ENCODE peak calls at places on chromosomes 5 and 9, in eight cellular contexts. One of them, this sample, is unnamed. For H3K4me1, the result is how much of the 10 kb centered on the place peaks cover.

GRCh38 chr5:159552751-159553150 is 222.5 kb upstream of the IL12B start:
- DNase-seq in IMR-90: peak
- DNase-seq in uterus: no peak
- DNase-seq in spleen: no peak
- DNase-seq in transverse colon: no peak
- DNase-seq in adrenal gland: no peak
- DNase-seq in CD4-positive, CD25-positive, alpha-beta regulatory T cell: no peak
- DNase-seq in lower lobe of right lung: no peak
- DNase-seq in this sample: no peak

GRCh38 chr9:77909306-77909705 is 122.3 kb downstream of the GNAQ start:
- DNase-seq in spleen: no peak
- DNase-seq in uterus: no peak
- DNase-seq in IMR-90: no peak
- DNase-seq in lower lobe of right lung: no peak
- DNase-seq in adrenal gland: no peak
- DNase-seq in transverse colon: no peak
- DNase-seq in CD4-positive, CD25-positive, alpha-beta regulatory T cell: no peak
- DNase-seq in this sample: no peak

GRCh38 chr9:108525214-108525613 is 330.6 kb downstream of the ACTL7B start:
- DNase-seq in adrenal gland: no peak
- DNase-seq in lower lobe of right lung: no peak
- DNase-seq in CD4-positive, CD25-positive, alpha-beta regulatory T cell: no peak
- DNase-seq in spleen: no peak
- DNase-seq in transverse colon: no peak
- DNase-seq in IMR-90: no peak
- DNase-seq in uterus: no peak
- DNase-seq in this sample: no peak

GRCh38 chr5:33944543-33945132 is 8.5 kb downstream of the RXFP3 start:
- DNase-seq in uterus: no peak
- DNase-seq in spleen: no peak
- DNase-seq in CD4-positive, CD25-positive, alpha-beta regulatory T cell: no peak
- DNase-seq in transverse colon: no peak
- DNase-seq in IMR-90: no peak
- DNase-seq in lower lobe of right lung: no peak
- DNase-seq in adrenal gland: no peak
- DNase-seq in this sample: no peak

GRCh38 chr5:150734579-150735384 is 24.0 kb downstream of the DCTN4 start:
- DNase-seq in transverse colon: peak
- DNase-seq in spleen: peak
- DNase-seq in CD4-positive, CD25-positive, alpha-beta regulatory T cell: no peak
- DNase-seq in IMR-90: no peak
- DNase-seq in lower lobe of right lung: peak
- DNase-seq in adrenal gland: peak
- DNase-seq in uterus: no peak
- DNase-seq in this sample: no peak

GRCh38 chr5:148864113-148864841 is 37.9 kb downstream of the ADRB2 start:
- DNase-seq in transverse colon: no peak
- DNase-seq in adrenal gland: no peak
- DNase-seq in spleen: no peak
- DNase-seq in CD4-positive, CD25-positive, alpha-beta regulatory T cell: no peak
- DNase-seq in lower lobe of right lung: peak
- DNase-seq in uterus: no peak
- DNase-seq in IMR-90: peak
- DNase-seq in this sample: no peak

GRCh38 chr5:15446552-15446951 is 53.4 kb upstream of the FBXL7 start:
- DNase-seq in transverse colon: no peak
- DNase-seq in adrenal gland: no peak
- DNase-seq in CD4-positive, CD25-positive, alpha-beta regulatory T cell: no peak
- DNase-seq in spleen: no peak
- DNase-seq in uterus: no peak
- DNase-seq in lower lobe of right lung: no peak
- DNase-seq in IMR-90: peak
- DNase-seq in this sample: no peak

GRCh38 chr5:34736445-34737119 is 80.5 kb downstream of the RAI14 start:
- DNase-seq in IMR-90: peak
- DNase-seq in lower lobe of right lung: no peak
- DNase-seq in adrenal gland: no peak
- DNase-seq in transverse colon: no peak
- DNase-seq in CD4-positive, CD25-positive, alpha-beta regulatory T cell: no peak
- DNase-seq in uterus: no peak
- DNase-seq in spleen: no peak
- DNase-seq in this sample: no peak

GRCh38 chr5:14267166-14267838 is 124.2 kb downstream of the TRIO start:
- DNase-seq in uterus: no peak
- DNase-seq in lower lobe of right lung: no peak
- DNase-seq in adrenal gland: no peak
- DNase-seq in IMR-90: no peak
- DNase-seq in CD4-positive, CD25-positive, alpha-beta regulatory T cell: no peak
- DNase-seq in spleen: no peak
- DNase-seq in transverse colon: no peak
- DNase-seq in this sample: no peak
- H3K4me1 ChIP-seq in uterus: under half
- H3K4me1 ChIP-seq in lower lobe of right lung: half or more
- H3K4me1 ChIP-seq in adrenal gland: under half
- H3K4me1 ChIP-seq in IMR-90: under half
- H3K4me1 ChIP-seq in CD4-positive, CD25-positive, alpha-beta regulatory T cell: under half
- H3K4me1 ChIP-seq in spleen: half or more
- H3K4me1 ChIP-seq in transverse colon: under half
- H3K4me1 ChIP-seq in this sample: half or more

DNA sequence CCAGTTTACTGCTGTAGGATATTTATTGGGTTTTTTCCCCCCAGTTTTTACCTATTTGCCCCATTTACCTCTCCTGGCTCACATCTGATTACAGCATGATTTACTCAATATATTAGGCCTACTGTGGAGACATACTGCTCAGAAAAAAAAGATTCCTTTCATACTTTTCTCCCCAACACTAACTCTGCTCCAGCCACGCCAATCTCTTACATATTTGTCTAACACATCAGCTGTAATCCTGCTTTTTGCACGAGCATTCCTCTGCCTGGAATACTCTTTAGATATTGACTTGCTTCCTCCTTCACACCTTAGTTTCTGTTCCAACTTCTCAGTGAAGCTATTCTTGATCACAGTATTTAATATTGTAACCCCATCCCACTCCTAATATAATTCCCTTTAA is 158.1 kb upstream of the VCAN start:
- DNase-seq in IMR-90: peak
- DNase-seq in uterus: no peak
- DNase-seq in transverse colon: no peak
- DNase-seq in adrenal gland: no peak
- DNase-seq in lower lobe of right lung: no peak
- DNase-seq in spleen: no peak
- DNase-seq in CD4-positive, CD25-positive, alpha-beta regulatory T cell: no peak
- DNase-seq in this sample: no peak
- H3K27ac ChIP-seq in IMR-90: no peak
- H3K27ac ChIP-seq in uterus: no peak
- H3K27ac ChIP-seq in transverse colon: no peak
- H3K27ac ChIP-seq in adrenal gland: no peak
- H3K27ac ChIP-seq in lower lobe of right lung: peak
- H3K27ac ChIP-seq in spleen: peak
- H3K27ac ChIP-seq in CD4-positive, CD25-positive, alpha-beta regulatory T cell: no peak
- H3K27ac ChIP-seq in this sample: no peak

GRCh38 chr5:54620583-54620933 is 103.0 kb downstream of the SNX18 start:
- DNase-seq in CD4-positive, CD25-positive, alpha-beta regulatory T cell: no peak
- DNase-seq in IMR-90: no peak
- DNase-seq in spleen: no peak
- DNase-seq in transverse colon: no peak
- DNase-seq in lower lobe of right lung: no peak
- DNase-seq in adrenal gland: no peak
- DNase-seq in uterus: no peak
- DNase-seq in this sample: no peak

GRCh38 chr5:54621742-54622141 is 104.2 kb downstream of the SNX18 start:
- DNase-seq in CD4-positive, CD25-positive, alpha-beta regulatory T cell: no peak
- DNase-seq in adrenal gland: no peak
- DNase-seq in IMR-90: no peak
- DNase-seq in lower lobe of right lung: no peak
- DNase-seq in spleen: no peak
- DNase-seq in transverse colon: no peak
- DNase-seq in uterus: no peak
- DNase-seq in this sample: no peak

GRCh38 chr5:54624671-54625583 is 107.4 kb downstream of the SNX18 start:
- DNase-seq in lower lobe of right lung: no peak
- DNase-seq in adrenal gland: no peak
- DNase-seq in uterus: no peak
- DNase-seq in IMR-90: peak
- DNase-seq in CD4-positive, CD25-positive, alpha-beta regulatory T cell: no peak
- DNase-seq in transverse colon: no peak
- DNase-seq in spleen: no peak
- DNase-seq in this sample: no peak

GRCh38 chr5:54619732-54620582 is 102.4 kb downstream of the SNX18 start:
- DNase-seq in adrenal gland: no peak
- DNase-seq in IMR-90: peak
- DNase-seq in uterus: no peak
- DNase-seq in spleen: no peak
- DNase-seq in CD4-positive, CD25-positive, alpha-beta regulatory T cell: no peak
- DNase-seq in transverse colon: no peak
- DNase-seq in lower lobe of right lung: no peak
- DNase-seq in this sample: no peak

DNA sequence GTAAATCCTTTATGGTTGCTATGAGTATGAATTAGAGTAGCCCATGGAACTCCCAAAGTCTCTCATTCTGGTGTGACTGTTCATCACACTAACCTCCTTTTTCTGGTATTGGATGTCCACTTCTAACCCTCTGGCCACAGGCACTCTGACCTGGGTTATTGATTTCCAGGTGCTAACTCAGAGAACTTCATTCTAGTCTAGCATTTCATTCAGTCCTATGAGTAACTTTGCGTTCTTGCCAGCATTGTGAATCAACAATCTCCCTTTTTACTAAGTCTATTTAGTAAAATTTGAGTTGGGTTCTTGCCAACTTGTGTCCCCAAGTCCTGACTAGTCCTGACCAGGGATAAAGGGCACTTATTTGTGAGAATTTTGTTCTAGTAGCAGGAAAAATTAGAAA is 103.5 kb downstream of the SNX18 start:
- DNase-seq in spleen: no peak
- DNase-seq in IMR-90: no peak
- DNase-seq in lower lobe of right lung: no peak
- DNase-seq in transverse colon: no peak
- DNase-seq in adrenal gland: no peak
- DNase-seq in uterus: no peak
- DNase-seq in CD4-positive, CD25-positive, alpha-beta regulatory T cell: no peak
- DNase-seq in this sample: no peak
- H3K4me3 ChIP-seq in spleen: no peak
- H3K4me3 ChIP-seq in IMR-90: no peak
- H3K4me3 ChIP-seq in lower lobe of right lung: no peak
- H3K4me3 ChIP-seq in transverse colon: no peak
- H3K4me3 ChIP-seq in adrenal gland: no peak
- H3K4me3 ChIP-seq in uterus: no peak
- H3K4me3 ChIP-seq in CD4-positive, CD25-positive, alpha-beta regulatory T cell: no peak
- H3K4me3 ChIP-seq in this sample: no peak

DNA sequence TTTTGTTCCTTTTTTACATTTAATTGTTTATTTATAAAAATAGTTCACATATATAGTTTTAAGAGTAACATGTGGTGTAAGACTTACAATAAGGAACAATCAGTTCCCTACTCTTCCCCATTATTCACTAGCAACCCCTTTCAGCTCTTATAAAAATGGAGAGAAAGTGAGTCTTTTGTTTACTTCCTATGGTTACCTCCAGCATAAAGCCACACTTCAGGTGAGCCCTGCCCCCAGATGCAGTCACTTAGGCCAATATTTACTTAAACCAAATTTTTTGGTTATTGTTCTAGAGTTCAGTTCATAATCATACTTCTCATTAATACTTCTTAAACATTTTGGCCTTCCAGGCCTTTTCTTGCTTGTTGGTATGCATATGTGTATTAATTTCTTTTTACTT is 33.7 kb downstream of the UBE2R2 start:
- DNase-seq in IMR-90: no peak
- DNase-seq in adrenal gland: no peak
- DNase-seq in spleen: no peak
- DNase-seq in CD4-positive, CD25-positive, alpha-beta regulatory T cell: no peak
- DNase-seq in transverse colon: no peak
- DNase-seq in uterus: no peak
- DNase-seq in lower lobe of right lung: no peak
- DNase-seq in this sample: no peak
- H3K4me1 ChIP-seq in IMR-90: under half
- H3K4me1 ChIP-seq in adrenal gland: half or more
- H3K4me1 ChIP-seq in spleen: half or more
- H3K4me1 ChIP-seq in CD4-positive, CD25-positive, alpha-beta regulatory T cell: under half
- H3K4me1 ChIP-seq in transverse colon: under half
- H3K4me1 ChIP-seq in uterus: under half
- H3K4me1 ChIP-seq in lower lobe of right lung: half or more
- H3K4me1 ChIP-seq in this sample: under half

DNA sequence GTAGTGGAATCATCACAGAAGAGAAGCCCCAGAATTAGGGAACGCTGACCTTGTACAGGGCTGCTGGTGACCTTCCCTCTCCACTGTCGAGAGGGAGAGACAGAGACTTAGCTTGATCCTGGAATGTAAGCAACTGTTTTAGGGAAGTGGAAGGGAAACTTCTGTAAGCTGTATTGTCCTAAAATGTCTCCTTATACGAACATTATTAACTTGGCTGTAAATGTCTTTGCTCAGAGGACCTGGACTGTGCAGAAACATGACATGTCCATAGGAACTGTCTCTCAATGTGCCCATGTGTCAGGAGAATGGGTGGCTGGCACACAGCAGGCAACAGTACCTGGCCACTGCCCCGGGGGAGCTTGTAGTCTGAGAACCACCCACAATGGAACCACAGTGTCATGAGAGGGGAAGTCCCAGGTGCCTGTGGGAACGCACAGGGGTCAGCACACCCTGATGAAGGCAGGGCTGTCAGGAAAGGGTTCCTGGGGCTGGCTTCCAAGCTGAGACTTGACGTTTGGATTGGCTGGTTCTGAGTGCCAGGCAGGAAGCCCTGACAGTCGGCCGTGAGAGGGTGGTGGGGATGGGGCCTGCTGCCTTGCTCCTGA is 34.0 kb downstream of the DAP start:
- DNase-seq in transverse colon: no peak
- DNase-seq in lower lobe of right lung: no peak
- DNase-seq in adrenal gland: peak
- DNase-seq in spleen: no peak
- DNase-seq in uterus: no peak
- DNase-seq in IMR-90: no peak
- DNase-seq in CD4-positive, CD25-positive, alpha-beta regulatory T cell: no peak
- DNase-seq in this sample: no peak
- H3K27ac ChIP-seq in transverse colon: no peak
- H3K27ac ChIP-seq in lower lobe of right lung: no peak
- H3K27ac ChIP-seq in adrenal gland: peak
- H3K27ac ChIP-seq in spleen: no peak
- H3K27ac ChIP-seq in uterus: peak
- H3K27ac ChIP-seq in IMR-90: peak
- H3K27ac ChIP-seq in CD4-positive, CD25-positive, alpha-beta regulatory T cell: no peak
- H3K27ac ChIP-seq in this sample: peak

This sample was measured in esophagus squamous epithelium.